ENCODE peak calls at places on chromosomes 6 and 20, in four cellular contexts. D is left ventricle myocardium inferior, S is activated T-cell treated with anti-CD3 and anti-CD28 coated beads for 1 hour, L is HEK293T. W is an unnamed sample.

GRCh38 chr6:69398729-69399128 is 398.1 kb downstream of the LMBRD1 start:
- DNase-seq in D (no peak), S (no peak), L (no peak), W (no peak)

GRCh38 chr6:108896111-108896661 is 48.0 kb downstream of the ARMC2 start:
- DNase-seq in D (no peak), S (no peak), L (no peak), W (no peak)

GRCh38 chr6:122476131-122476530 is 4.5 kb upstream of the SERINC1 start:
- DNase-seq in D (no peak), S (no peak), L (peak), W (no peak)

GRCh38 chr20:10218536-10219451 is at the start of gene SNAP25:
- DNase-seq in D (no peak), S (peak), L (peak), W (peak)

GRCh38 chr6:710601-711571 is 17.9 kb upstream of the EXOC2 start:
- DNase-seq in D (peak), S (peak), L (peak), W (peak)

GRCh38 chr6:132490024-132490423 is 22.9 kb downstream of the STX7 start:
- DNase-seq in D (no peak), S (no peak), L (no peak), W (no peak)

GRCh38 chr6:133992992-133993682 is 40.1 kb downstream of the TBPL1 start:
- DNase-seq in D (no peak), S (no peak), L (no peak), W (no peak)

GRCh38 chr6:4450237-4450636 is 314.9 kb upstream of the ECI2 start:
- DNase-seq in D (no peak), S (no peak), L (no peak), W (no peak)

GRCh38 chr20:47175501-47175900 is 181.0 kb downstream of the ZMYND8 start:
- DNase-seq in D (no peak), S (no peak), L (no peak), W (no peak)

GRCh38 chr6:118578617-118579016 is 30.5 kb downstream of the PLN start:
- DNase-seq in D (no peak), S (no peak), L (no peak), W (no peak)

GRCh38 chr20:57756921-57757320 is 47.1 kb upstream of the PMEPA1 start:
- DNase-seq in D (no peak), S (no peak), L (no peak), W (no peak)

GRCh38 chr6:88785478-88785877 is 177.9 kb downstream of the RNGTT start:
- DNase-seq in D (no peak), S (no peak), L (no peak), W (no peak)

GRCh38 chr20:2130062-2130591 is 28.5 kb downstream of the STK35 start:
- DNase-seq in D (no peak), S (no peak), L (no peak), W (no peak)

GRCh38 chr6:130778946-130779657 is 48.1 kb upstream of the SMLR1 start:
- DNase-seq in D (no peak), S (no peak), L (no peak), W (no peak)

GRCh38 chr20:14360386-14360785 is 23.0 kb upstream of the FLRT3 start:
- DNase-seq in D (no peak), S (no peak), L (no peak), W (no peak)

GRCh38 chr20:14055127-14055742 is 59.9 kb downstream of the MACROD2 start:
- DNase-seq in D (no peak), S (no peak), L (peak), W (peak)

GRCh38 chr6:150641398-150642139 is 41.9 kb downstream of the PLEKHG1 start:
- DNase-seq in D (no peak), S (no peak), L (no peak), W (no peak)

GRCh38 chr6:80508885-80509630 is 402.6 kb downstream of the BCKDHB start:
- DNase-seq in D (no peak), S (no peak), L (no peak), W (no peak)

GRCh38 chr6:20013485-20013884 is 176.3 kb downstream of the ID4 start:
- DNase-seq in D (no peak), S (no peak), L (no peak), W (no peak)

GRCh38 chr6:166310634-166311033 is 2.4 kb upstream of the PRR18 start:
- DNase-seq in D (no peak), S (no peak), L (no peak), W (no peak)

GRCh38 chr6:3887150-3887700 is 38.1 kb downstream of the FAM50B start:
- DNase-seq in D (no peak), S (no peak), L (no peak), W (no peak)

GRCh38 chr6:15421945-15422733 is 176.3 kb downstream of the JARID2 start:
- DNase-seq in D (no peak), S (no peak), L (no peak), W (no peak)

GRCh38 chr6:7073810-7074525 is 33.8 kb upstream of the RREB1 start:
- DNase-seq in D (no peak), S (peak), L (no peak), W (peak)

GRCh38 chr20:7859371-7859802 is 80.9 kb downstream of the HAO1 start:
- DNase-seq in D (no peak), S (no peak), L (peak), W (no peak)

GRCh38 chr6:46787871-46788270 is 5.3 kb upstream of the MEP1A start:
- DNase-seq in D (no peak), S (no peak), L (no peak), W (no peak)

GRCh38 chr6:138970856-138971425 is 17.1 kb downstream of the REPS1 start:
- DNase-seq in D (no peak), S (no peak), L (no peak), W (no peak)

GRCh38 chr20:53576586-53577318 is 16.9 kb downstream of the ZNF217 start:
- DNase-seq in D (no peak), S (no peak), L (no peak), W (no peak)

GRCh38 chr6:78810698-78811097 is 56.7 kb upstream of the IRAK1BP1 start:
- DNase-seq in D (no peak), S (no peak), L (no peak), W (no peak)

GRCh38 chr6:51292659-51293058 is 474.0 kb downstream of the TFAP2B start:
- DNase-seq in D (no peak), S (no peak), L (no peak), W (no peak)

GRCh38 chr20:57223648-57224489 is 42.6 kb downstream of the BMP7 start:
- DNase-seq in D (peak), S (no peak), L (no peak), W (no peak)

GRCh38 chr6:4192627-4193026 is 57.3 kb upstream of the ECI2 start:
- DNase-seq in D (no peak), S (no peak), L (no peak), W (no peak)

GRCh38 chr6:158406736-158407135 is 94.5 kb downstream of the TULP4 start:
- DNase-seq in D (no peak), S (no peak), L (no peak), W (no peak)

GRCh38 chr20:34859367-34859766 is 13.3 kb downstream of the GGT7 start:
- DNase-seq in D (no peak), S (no peak), L (no peak), W (no peak)

GRCh38 chr6:19995575-19996257 is 158.5 kb downstream of the ID4 start:
- DNase-seq in D (no peak), S (no peak), L (no peak), W (no peak)

GRCh38 chr6:52306972-52307849 is 22.7 kb upstream of the MCM3 start:
- DNase-seq in D (peak), S (no peak), L (no peak), W (no peak)

GRCh38 chr20:19770375-19770774 is 12.3 kb downstream of the RIN2 start:
- DNase-seq in D (no peak), S (no peak), L (no peak), W (no peak)

GRCh38 chr6:137112067-137112355 is 61.4 kb downstream of the IL22RA2 start:
- DNase-seq in D (no peak), S (no peak), L (no peak), W (no peak)